ENCODE peak calls at places on chromosome X, in seven cellular contexts. One of them, this sample, is unnamed.

GRCh38 chrX:34943235-34943634 is 639 bp downstream of the FAM47B start:
- DNase-seq in mesenchymal stem cell: no peak
- DNase-seq in H9: no peak
- DNase-seq in trophoblast cell: no peak
- DNase-seq in IMR-90: no peak
- DNase-seq in H1: no peak
- DNase-seq in neuronal stem cell: no peak
- DNase-seq in this sample: no peak

GRCh38 chrX:139932077-139932900 is 564 bp downstream of the ATP11C start:
- DNase-seq in mesenchymal stem cell: peak; percentile 37
- DNase-seq in trophoblast cell: peak; percentile 48
- DNase-seq in H9: no peak
- DNase-seq in H1: no peak
- DNase-seq in IMR-90: peak; percentile 26
- DNase-seq in neuronal stem cell: no peak
- DNase-seq in this sample: no peak

GRCh38 chrX:24097741-24098140 is 43.0 kb downstream of the EIF2S3 start:
- DNase-seq in H9: no peak
- DNase-seq in mesenchymal stem cell: no peak
- DNase-seq in H1: no peak
- DNase-seq in IMR-90: peak; percentile 58
- DNase-seq in neuronal stem cell: no peak
- DNase-seq in trophoblast cell: no peak
- DNase-seq in this sample: no peak

GRCh38 chrX:78945186-78945912 is at the start of gene P2RY10:
- DNase-seq in H1: no peak
- DNase-seq in neuronal stem cell: no peak
- DNase-seq in H9: no peak
- DNase-seq in IMR-90: no peak
- DNase-seq in trophoblast cell: no peak
- DNase-seq in mesenchymal stem cell: no peak
- DNase-seq in this sample: no peak

GRCh38 chrX:112545051-112545450 is 134.7 kb downstream of the LHFPL1 start:
- DNase-seq in trophoblast cell: peak; percentile 56
- DNase-seq in H9: no peak
- DNase-seq in IMR-90: peak; percentile 15
- DNase-seq in H1: no peak
- DNase-seq in neuronal stem cell: no peak
- DNase-seq in mesenchymal stem cell: no peak
- DNase-seq in this sample: no peak

GRCh38 chrX:107628662-107629532 is 587 bp downstream of the PRPS1 start:
- DNase-seq in H1: no peak
- DNase-seq in neuronal stem cell: no peak
- DNase-seq in IMR-90: peak; percentile 6
- DNase-seq in mesenchymal stem cell: peak; percentile 39
- DNase-seq in H9: peak; percentile 45
- DNase-seq in trophoblast cell: peak; percentile 69
- DNase-seq in this sample: peak; percentile 59

GRCh38 chrX:97380200-97380599 is 496.5 kb downstream of the RPA4 start:
- DNase-seq in H1: no peak
- DNase-seq in H9: no peak
- DNase-seq in IMR-90: no peak
- DNase-seq in neuronal stem cell: no peak
- DNase-seq in mesenchymal stem cell: no peak
- DNase-seq in trophoblast cell: no peak
- DNase-seq in this sample: no peak

GRCh38 chrX:42604302-42604701 is 173.7 kb downstream of the PPP1R2C start:
- DNase-seq in H9: no peak
- DNase-seq in trophoblast cell: no peak
- DNase-seq in IMR-90: no peak
- DNase-seq in mesenchymal stem cell: no peak
- DNase-seq in H1: no peak
- DNase-seq in neuronal stem cell: no peak
- DNase-seq in this sample: no peak

GRCh38 chrX:132491191-132491590 is 2.4 kb upstream of the MBNL3 start:
- DNase-seq in H9: no peak
- DNase-seq in neuronal stem cell: no peak
- DNase-seq in IMR-90: no peak
- DNase-seq in trophoblast cell: peak; percentile 23
- DNase-seq in H1: no peak
- DNase-seq in mesenchymal stem cell: no peak
- DNase-seq in this sample: peak; percentile 26

GRCh38 chrX:130676861-130677260 is 226.1 kb downstream of the ENOX2 start:
- DNase-seq in H9: no peak
- DNase-seq in trophoblast cell: no peak
- DNase-seq in IMR-90: no peak
- DNase-seq in H1: no peak
- DNase-seq in mesenchymal stem cell: no peak
- DNase-seq in neuronal stem cell: no peak
- DNase-seq in this sample: no peak

GRCh38 chrX:107574054-107574683 is 54.1 kb upstream of the PRPS1 start:
- DNase-seq in mesenchymal stem cell: peak; percentile 89
- DNase-seq in H1: no peak
- DNase-seq in neuronal stem cell: no peak
- DNase-seq in H9: no peak
- DNase-seq in trophoblast cell: peak; percentile 88
- DNase-seq in IMR-90: peak; percentile 85
- DNase-seq in this sample: no peak

GRCh38 chrX:17933856-17934255 is 72.8 kb upstream of the RAI2 start:
- DNase-seq in mesenchymal stem cell: no peak
- DNase-seq in H9: no peak
- DNase-seq in neuronal stem cell: no peak
- DNase-seq in H1: no peak
- DNase-seq in trophoblast cell: no peak
- DNase-seq in IMR-90: no peak
- DNase-seq in this sample: no peak

GRCh38 chrX:73213734-73214133 is 917 bp downstream of the NAP1L2 start:
- DNase-seq in H1: no peak
- DNase-seq in mesenchymal stem cell: no peak
- DNase-seq in neuronal stem cell: no peak
- DNase-seq in trophoblast cell: no peak
- DNase-seq in IMR-90: no peak
- DNase-seq in H9: no peak
- DNase-seq in this sample: no peak

DNA sequence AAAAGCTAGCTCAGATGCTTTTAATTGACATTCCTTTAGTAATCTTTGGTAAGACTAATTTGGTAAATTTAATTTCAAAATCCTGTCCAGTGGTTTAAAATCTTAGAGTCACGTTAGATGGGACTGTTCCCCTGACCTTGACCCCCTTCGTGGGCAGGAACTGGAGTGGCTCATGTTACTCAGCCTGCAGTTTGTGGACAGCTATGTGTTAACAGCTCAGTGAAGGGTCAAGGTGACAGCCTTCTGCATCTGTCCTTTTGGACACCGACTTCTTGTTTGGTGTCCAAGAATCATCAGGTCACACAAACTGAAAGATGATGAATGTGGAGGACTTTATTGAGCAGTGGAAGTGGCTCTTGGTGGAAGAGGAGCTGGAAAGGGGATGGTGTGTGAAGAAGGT is 2.9 kb downstream of the ARSF start:
- DNase-seq in mesenchymal stem cell: no peak
- DNase-seq in trophoblast cell: no peak
- DNase-seq in IMR-90: no peak
- DNase-seq in neuronal stem cell: no peak
- DNase-seq in H1: no peak
- DNase-seq in H9: no peak
- DNase-seq in this sample: no peak
- H2BK120ac ChIP-seq in mesenchymal stem cell: no peak overlapping the region
- H2BK120ac ChIP-seq in trophoblast cell: no peak overlapping the region
- H2BK120ac ChIP-seq in IMR-90: no peak overlapping the region
- H2BK120ac ChIP-seq in neuronal stem cell: no peak overlapping the region
- H2BK120ac ChIP-seq in H1: no peak overlapping the region
- H2BK120ac ChIP-seq in H9: no peak overlapping the region
- H2BK120ac ChIP-seq in this sample: no peak overlapping the region

GRCh38 chrX:133495464-133496391 is 80.4 kb upstream of the GPC4 start:
- DNase-seq in trophoblast cell: no peak
- DNase-seq in neuronal stem cell: no peak
- DNase-seq in mesenchymal stem cell: peak; percentile 81
- DNase-seq in H1: no peak
- DNase-seq in IMR-90: peak; percentile 26
- DNase-seq in H9: no peak
- DNase-seq in this sample: no peak

GRCh38 chrX:133493366-133493765 is 78.1 kb upstream of the GPC4 start:
- DNase-seq in IMR-90: no peak
- DNase-seq in neuronal stem cell: no peak
- DNase-seq in mesenchymal stem cell: no peak
- DNase-seq in H1: no peak
- DNase-seq in trophoblast cell: no peak
- DNase-seq in H9: no peak
- DNase-seq in this sample: no peak

DNA sequence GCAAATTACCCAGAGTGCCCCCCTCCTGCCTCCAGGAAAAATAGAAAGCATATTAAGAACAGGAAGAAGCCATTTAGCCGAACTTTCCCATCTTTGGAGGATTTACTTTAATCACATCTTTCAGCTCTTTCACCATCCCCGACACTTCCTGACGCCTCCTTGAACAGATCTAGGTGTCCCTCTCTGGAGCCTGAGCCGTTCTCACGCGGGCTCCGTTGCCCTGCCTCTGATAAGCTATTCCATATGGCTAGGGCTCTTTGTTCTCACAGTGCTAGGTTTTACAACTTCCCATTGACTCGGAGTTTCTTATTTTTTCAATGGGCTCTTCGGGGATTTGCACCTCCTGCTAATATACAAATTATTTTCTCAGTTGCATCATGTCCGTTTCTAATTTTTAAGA is 82.1 kb upstream of the GPC4 start:
- DNase-seq in trophoblast cell: no peak
- DNase-seq in H9: no peak
- DNase-seq in IMR-90: no peak
- DNase-seq in mesenchymal stem cell: peak; percentile 18
- DNase-seq in neuronal stem cell: no peak
- DNase-seq in H1: no peak
- DNase-seq in this sample: peak; percentile 2
- H2BK120ac ChIP-seq in trophoblast cell: no peak overlapping the region
- H2BK120ac ChIP-seq in H9: no peak overlapping the region
- H2BK120ac ChIP-seq in IMR-90: no peak overlapping the region
- H2BK120ac ChIP-seq in mesenchymal stem cell: no peak overlapping the region
- H2BK120ac ChIP-seq in neuronal stem cell: no peak overlapping the region
- H2BK120ac ChIP-seq in H1: no peak overlapping the region
- H2BK120ac ChIP-seq in this sample: no peak overlapping the region

GRCh38 chrX:85115252-85115651 is 111.6 kb downstream of the APOOL start:
- DNase-seq in H1: no peak
- DNase-seq in H9: no peak
- DNase-seq in mesenchymal stem cell: no peak
- DNase-seq in IMR-90: no peak
- DNase-seq in neuronal stem cell: no peak
- DNase-seq in trophoblast cell: no peak
- DNase-seq in this sample: no peak
- H2BK120ac ChIP-seq in H1: no peak overlapping the region
- H2BK120ac ChIP-seq in H9: no peak overlapping the region
- H2BK120ac ChIP-seq in mesenchymal stem cell: no peak overlapping the region
- H2BK120ac ChIP-seq in IMR-90: no peak overlapping the region
- H2BK120ac ChIP-seq in neuronal stem cell: no peak overlapping the region
- H2BK120ac ChIP-seq in trophoblast cell: no peak overlapping the region
- H2BK120ac ChIP-seq in this sample: no peak overlapping the region

GRCh38 chrX:40076750-40077149 is 21.0 kb downstream of the BCOR start:
- DNase-seq in IMR-90: no peak
- DNase-seq in mesenchymal stem cell: no peak
- DNase-seq in H9: no peak
- DNase-seq in trophoblast cell: no peak
- DNase-seq in H1: no peak
- DNase-seq in neuronal stem cell: no peak
- DNase-seq in this sample: no peak

GRCh38 chrX:40074959-40075332 is 22.8 kb downstream of the BCOR start:
- DNase-seq in trophoblast cell: no peak
- DNase-seq in neuronal stem cell: no peak
- DNase-seq in H1: no peak
- DNase-seq in IMR-90: no peak
- DNase-seq in H9: no peak
- DNase-seq in mesenchymal stem cell: no peak
- DNase-seq in this sample: no peak

GRCh38 chrX:40072246-40072645 is 25.5 kb downstream of the BCOR start:
- DNase-seq in mesenchymal stem cell: no peak
- DNase-seq in H1: no peak
- DNase-seq in IMR-90: no peak
- DNase-seq in trophoblast cell: no peak
- DNase-seq in neuronal stem cell: no peak
- DNase-seq in H9: no peak
- DNase-seq in this sample: no peak

GRCh38 chrX:40074080-40074958 is 23.4 kb downstream of the BCOR start:
- DNase-seq in neuronal stem cell: no peak
- DNase-seq in mesenchymal stem cell: no peak
- DNase-seq in H1: no peak
- DNase-seq in H9: no peak
- DNase-seq in trophoblast cell: no peak
- DNase-seq in IMR-90: no peak
- DNase-seq in this sample: no peak

DNA sequence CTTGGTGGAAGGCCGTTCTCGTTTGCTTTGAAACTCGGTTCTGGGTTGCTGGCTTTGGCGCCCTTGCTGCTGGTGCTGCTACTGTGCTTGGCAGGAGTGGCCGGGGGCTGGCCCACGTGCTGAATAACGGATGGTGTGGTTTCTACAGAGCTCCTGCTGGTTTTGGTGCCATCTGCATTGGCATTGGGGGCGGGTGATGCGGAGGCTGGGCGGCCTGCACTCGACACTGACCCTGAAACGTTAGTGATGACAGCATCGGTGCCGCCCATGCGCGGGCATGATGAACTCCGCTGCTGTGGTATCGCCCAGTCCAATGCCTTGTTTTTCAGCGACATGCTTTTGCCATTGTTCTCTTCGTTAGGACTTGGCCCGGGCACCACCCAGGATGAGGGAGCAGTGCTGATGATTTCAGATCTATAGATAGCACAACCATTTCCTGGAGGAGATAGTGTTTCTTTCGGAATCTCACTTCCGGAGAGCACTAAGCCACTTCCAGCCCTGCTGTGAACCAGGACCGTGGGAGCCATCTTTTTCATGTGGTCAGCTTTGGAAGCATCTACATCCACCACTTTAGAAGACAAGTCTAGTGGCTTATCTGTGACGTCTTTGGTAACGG is 24.2 kb downstream of the BCOR start:
- DNase-seq in H1: no peak
- DNase-seq in neuronal stem cell: no peak
- DNase-seq in mesenchymal stem cell: no peak
- DNase-seq in H9: no peak
- DNase-seq in trophoblast cell: no peak
- DNase-seq in IMR-90: no peak
- DNase-seq in this sample: no peak
- H2BK120ac ChIP-seq in H1: no peak overlapping the region
- H2BK120ac ChIP-seq in neuronal stem cell: no peak overlapping the region
- H2BK120ac ChIP-seq in mesenchymal stem cell: no peak overlapping the region
- H2BK120ac ChIP-seq in H9: no peak overlapping the region
- H2BK120ac ChIP-seq in trophoblast cell: no peak overlapping the region
- H2BK120ac ChIP-seq in IMR-90: no peak overlapping the region
- H2BK120ac ChIP-seq in this sample: no peak overlapping the region

GRCh38 chrX:145823132-145823531 is 5.5 kb downstream of the SLITRK2 start:
- DNase-seq in mesenchymal stem cell: no peak
- DNase-seq in trophoblast cell: no peak
- DNase-seq in neuronal stem cell: no peak
- DNase-seq in H1: no peak
- DNase-seq in H9: no peak
- DNase-seq in IMR-90: no peak
- DNase-seq in this sample: no peak
- H2BK120ac ChIP-seq in mesenchymal stem cell: no peak overlapping the region
- H2BK120ac ChIP-seq in trophoblast cell: no peak overlapping the region
- H2BK120ac ChIP-seq in neuronal stem cell: no peak overlapping the region
- H2BK120ac ChIP-seq in H1: no peak overlapping the region
- H2BK120ac ChIP-seq in H9: no peak overlapping the region
- H2BK120ac ChIP-seq in IMR-90: no peak overlapping the region
- H2BK120ac ChIP-seq in this sample: no peak overlapping the region

This sample was measured in mesendoderm.